ENCODE peak calls at places on chromosomes 12 and 14, in six cellular contexts. One of them, this sample, is unnamed.

GRCh38 chr12:214005-214736 is at the start of gene SLC6A12:
- DNase-seq in amniotic stem cell: no peak
- DNase-seq in GM19239: no peak
- DNase-seq in colonic mucosa: no peak
- DNase-seq in NT2/D1: peak
- DNase-seq in HFF-Myc: no peak
- DNase-seq in this sample: no peak

GRCh38 chr12:85280138-85280983 is at the start of gene ALX1:
- DNase-seq in HFF-Myc: peak
- DNase-seq in GM19239: no peak
- DNase-seq in NT2/D1: peak
- DNase-seq in amniotic stem cell: peak
- DNase-seq in colonic mucosa: peak
- DNase-seq in this sample: peak

GRCh38 chr12:19404232-19404880 is 34.9 kb upstream of the AEBP2 start:
- DNase-seq in NT2/D1: no peak
- DNase-seq in HFF-Myc: no peak
- DNase-seq in amniotic stem cell: no peak
- DNase-seq in GM19239: no peak
- DNase-seq in colonic mucosa: no peak
- DNase-seq in this sample: no peak

GRCh38 chr14:70901218-70901772 is 6.0 kb upstream of the PCNX1 start:
- DNase-seq in amniotic stem cell: no peak
- DNase-seq in colonic mucosa: no peak
- DNase-seq in GM19239: no peak
- DNase-seq in HFF-Myc: no peak
- DNase-seq in NT2/D1: no peak
- DNase-seq in this sample: no peak

GRCh38 chr14:32507029-32507984 is 178.2 kb downstream of the AKAP6 start:
- DNase-seq in amniotic stem cell: peak
- DNase-seq in colonic mucosa: no peak
- DNase-seq in HFF-Myc: no peak
- DNase-seq in GM19239: no peak
- DNase-seq in NT2/D1: no peak
- DNase-seq in this sample: no peak

GRCh38 chr14:58805605-58806358 is 168.0 kb downstream of the DACT1 start:
- DNase-seq in NT2/D1: no peak
- DNase-seq in amniotic stem cell: no peak
- DNase-seq in HFF-Myc: no peak
- DNase-seq in colonic mucosa: peak
- DNase-seq in GM19239: no peak
- DNase-seq in this sample: no peak

GRCh38 chr12:132056959-132057358 is 87.2 kb downstream of the DDX51 start:
- DNase-seq in GM19239: no peak
- DNase-seq in NT2/D1: no peak
- DNase-seq in HFF-Myc: no peak
- DNase-seq in amniotic stem cell: no peak
- DNase-seq in colonic mucosa: no peak
- DNase-seq in this sample: no peak

GRCh38 chr12:67853204-67853603 is 136.0 kb upstream of the IFNG-AS1 start:
- DNase-seq in GM19239: no peak
- DNase-seq in amniotic stem cell: no peak
- DNase-seq in HFF-Myc: no peak
- DNase-seq in NT2/D1: no peak
- DNase-seq in colonic mucosa: no peak
- DNase-seq in this sample: no peak

GRCh38 chr12:28569698-28570411 is 379.6 kb downstream of the CCDC91 start:
- DNase-seq in NT2/D1: no peak
- DNase-seq in colonic mucosa: no peak
- DNase-seq in amniotic stem cell: no peak
- DNase-seq in HFF-Myc: no peak
- DNase-seq in GM19239: no peak
- DNase-seq in this sample: peak

GRCh38 chr12:94290353-94290752 is 142.0 kb downstream of the PLXNC1 start:
- DNase-seq in amniotic stem cell: no peak
- DNase-seq in NT2/D1: no peak
- DNase-seq in GM19239: no peak
- DNase-seq in HFF-Myc: no peak
- DNase-seq in colonic mucosa: no peak
- DNase-seq in this sample: no peak

GRCh38 chr12:79143803-79144202 is 279.2 kb downstream of the SYT1 start:
- DNase-seq in GM19239: no peak
- DNase-seq in HFF-Myc: no peak
- DNase-seq in colonic mucosa: no peak
- DNase-seq in NT2/D1: no peak
- DNase-seq in amniotic stem cell: no peak
- DNase-seq in this sample: no peak

GRCh38 chr12:19896534-19896933 is 457.2 kb downstream of the AEBP2 start:
- DNase-seq in NT2/D1: no peak
- DNase-seq in colonic mucosa: no peak
- DNase-seq in HFF-Myc: no peak
- DNase-seq in GM19239: no peak
- DNase-seq in amniotic stem cell: no peak
- DNase-seq in this sample: no peak

GRCh38 chr14:32190713-32191112 is 11.1 kb upstream of the RNU6-7 start:
- DNase-seq in GM19239: no peak
- DNase-seq in colonic mucosa: no peak
- DNase-seq in NT2/D1: no peak
- DNase-seq in HFF-Myc: no peak
- DNase-seq in amniotic stem cell: no peak
- DNase-seq in this sample: no peak

GRCh38 chr14:73888460-73888725 is 1.7 kb downstream of the ZNF410 start:
- DNase-seq in NT2/D1: no peak
- DNase-seq in colonic mucosa: no peak
- DNase-seq in GM19239: no peak
- DNase-seq in HFF-Myc: no peak
- DNase-seq in amniotic stem cell: no peak
- DNase-seq in this sample: peak

GRCh38 chr12:2009623-2010022 is 5.4 kb upstream of the DCP1B start:
- DNase-seq in HFF-Myc: no peak
- DNase-seq in colonic mucosa: no peak
- DNase-seq in GM19239: no peak
- DNase-seq in NT2/D1: no peak
- DNase-seq in amniotic stem cell: no peak
- DNase-seq in this sample: no peak

GRCh38 chr12:51103977-51104376 is 20.6 kb upstream of the CSRNP2 start:
- DNase-seq in NT2/D1: no peak
- DNase-seq in amniotic stem cell: no peak
- DNase-seq in HFF-Myc: no peak
- DNase-seq in GM19239: no peak
- DNase-seq in colonic mucosa: no peak
- DNase-seq in this sample: no peak

GRCh38 chr12:10016881-10017280 is 6.5 kb downstream of the CLEC12B start:
- DNase-seq in colonic mucosa: no peak
- DNase-seq in NT2/D1: no peak
- DNase-seq in HFF-Myc: no peak
- DNase-seq in GM19239: no peak
- DNase-seq in amniotic stem cell: no peak
- DNase-seq in this sample: no peak

GRCh38 chr12:26195641-26196423 is 459 bp downstream of the SSPN start:
- DNase-seq in NT2/D1: peak
- DNase-seq in GM19239: no peak
- DNase-seq in HFF-Myc: no peak
- DNase-seq in amniotic stem cell: peak
- DNase-seq in colonic mucosa: peak
- DNase-seq in this sample: peak

GRCh38 chr14:106417224-106418049 is 891.1 kb downstream of the TMEM121 start:
- DNase-seq in HFF-Myc: no peak
- DNase-seq in amniotic stem cell: no peak
- DNase-seq in colonic mucosa: peak
- DNase-seq in GM19239: peak
- DNase-seq in NT2/D1: peak
- DNase-seq in this sample: no peak

GRCh38 chr12:109870648-109871047 is 9.7 kb downstream of the GLTP start:
- DNase-seq in NT2/D1: no peak
- DNase-seq in GM19239: no peak
- DNase-seq in amniotic stem cell: no peak
- DNase-seq in colonic mucosa: no peak
- DNase-seq in HFF-Myc: no peak
- DNase-seq in this sample: peak

GRCh38 chr12:123571343-123571813 is 13.0 kb upstream of the TMED2 start:
- DNase-seq in HFF-Myc: no peak
- DNase-seq in NT2/D1: no peak
- DNase-seq in colonic mucosa: peak
- DNase-seq in amniotic stem cell: no peak
- DNase-seq in GM19239: no peak
- DNase-seq in this sample: no peak

GRCh38 chr12:17918013-17918412 is 172.0 kb downstream of the RERGL start:
- DNase-seq in NT2/D1: no peak
- DNase-seq in HFF-Myc: no peak
- DNase-seq in amniotic stem cell: no peak
- DNase-seq in colonic mucosa: no peak
- DNase-seq in GM19239: no peak
- DNase-seq in this sample: peak

This sample was measured in HS-5.